ENCODE peak calls at places on chromosome 10, in six cellular contexts. H, I, C, V, X and T are unnamed samples.

GRCh38 chr10:88131561-88132139 is 268.2 kb downstream of the PTEN start:
- DNase-seq in H (peak; percentile 93), I (no peak), C (no peak), V (no peak), X (no peak), T (peak; percentile 95)

GRCh38 chr10:16828731-16829175 is 11.5 kb upstream of the RSU1 start:
- DNase-seq in H (peak; percentile 43), I (no peak), C (peak; percentile 8), V (peak; percentile 73), X (no peak), T (no peak)

GRCh38 chr10:101901340-101901739 is 57.7 kb upstream of the KCNIP2 start:
- DNase-seq in H (no peak), I (no peak), C (no peak), V (no peak), X (no peak), T (no peak)

GRCh38 chr10:17237915-17238444 is 9.9 kb downstream of the VIM start:
- DNase-seq in H (no peak), I (no peak), C (no peak), V (no peak), X (no peak), T (no peak)

GRCh38 chr10:14658331-14659122 is 116.2 kb downstream of the FAM107B start:
- DNase-seq in H (peak; percentile 88), I (no peak), C (peak; percentile 44), V (peak; percentile 54), X (no peak), T (no peak)

GRCh38 chr10:19817251-19818046 is 1.2 kb downstream of the PLXDC2 start:
- DNase-seq in H (peak; percentile 60), I (peak; percentile 54), C (no peak), V (peak; percentile 46), X (no peak), T (no peak)

GRCh38 chr10:76082956-76083355 is 651.5 kb downstream of the LRMDA start:
- DNase-seq in H (peak; percentile 70), I (no peak), C (no peak), V (peak; percentile 52), X (no peak), T (no peak)

GRCh38 chr10:132704008-132704814 is 81.7 kb downstream of the NKX6-2 start:
- DNase-seq in H (no peak), I (no peak), C (no peak), V (no peak), X (no peak), T (no peak)

GRCh38 chr10:123891147-123892011 is at the start of gene CPXM2:
- DNase-seq in H (no peak), I (peak; percentile 15), C (no peak), V (no peak), X (no peak), T (no peak)

GRCh38 chr10:44858988-44859387 is 52.1 kb upstream of the TMEM72 start:
- DNase-seq in H (no peak), I (no peak), C (no peak), V (no peak), X (no peak), T (no peak)

GRCh38 chr10:73922007-73922863 is 11.3 kb downstream of the PLAU start:
- DNase-seq in H (no peak), I (no peak), C (no peak), V (no peak), X (no peak), T (no peak)

GRCh38 chr10:33719005-33719703 is 384.7 kb upstream of the NRP1 start:
- DNase-seq in H (no peak), I (no peak), C (no peak), V (peak; percentile 10), X (no peak), T (no peak)

GRCh38 chr10:91552706-91553105 is 80.2 kb downstream of the PPP1R3C start:
- DNase-seq in H (no peak), I (peak; percentile 23), C (no peak), V (peak; percentile 39), X (no peak), T (no peak)
- TF ChIP-seq CTCF in H (peak; percentile 17), I (peak; percentile 47), C (no peak), V (peak; percentile 62), X (peak; percentile 64), T (peak; percentile 39)

GRCh38 chr10:122112625-122113160 is 123.7 kb downstream of the TACC2 start:
- DNase-seq in H (peak; percentile 92), I (peak; percentile 96), C (peak; percentile 80), V (peak; percentile 97), X (peak; percentile 77), T (peak; percentile 77)

GRCh38 chr10:122115874-122116273 is 126.9 kb downstream of the TACC2 start:
- DNase-seq in H (no peak), I (no peak), C (no peak), V (no peak), X (no peak), T (no peak)

GRCh38 chr10:122112021-122112616 is 123.2 kb downstream of the TACC2 start:
- DNase-seq in H (no peak), I (peak; percentile 41), C (no peak), V (no peak), X (no peak), T (no peak)

GRCh38 chr10:122114156-122114747 is 125.3 kb downstream of the TACC2 start:
- DNase-seq in H (no peak), I (no peak), C (no peak), V (no peak), X (no peak), T (no peak)

DNA sequence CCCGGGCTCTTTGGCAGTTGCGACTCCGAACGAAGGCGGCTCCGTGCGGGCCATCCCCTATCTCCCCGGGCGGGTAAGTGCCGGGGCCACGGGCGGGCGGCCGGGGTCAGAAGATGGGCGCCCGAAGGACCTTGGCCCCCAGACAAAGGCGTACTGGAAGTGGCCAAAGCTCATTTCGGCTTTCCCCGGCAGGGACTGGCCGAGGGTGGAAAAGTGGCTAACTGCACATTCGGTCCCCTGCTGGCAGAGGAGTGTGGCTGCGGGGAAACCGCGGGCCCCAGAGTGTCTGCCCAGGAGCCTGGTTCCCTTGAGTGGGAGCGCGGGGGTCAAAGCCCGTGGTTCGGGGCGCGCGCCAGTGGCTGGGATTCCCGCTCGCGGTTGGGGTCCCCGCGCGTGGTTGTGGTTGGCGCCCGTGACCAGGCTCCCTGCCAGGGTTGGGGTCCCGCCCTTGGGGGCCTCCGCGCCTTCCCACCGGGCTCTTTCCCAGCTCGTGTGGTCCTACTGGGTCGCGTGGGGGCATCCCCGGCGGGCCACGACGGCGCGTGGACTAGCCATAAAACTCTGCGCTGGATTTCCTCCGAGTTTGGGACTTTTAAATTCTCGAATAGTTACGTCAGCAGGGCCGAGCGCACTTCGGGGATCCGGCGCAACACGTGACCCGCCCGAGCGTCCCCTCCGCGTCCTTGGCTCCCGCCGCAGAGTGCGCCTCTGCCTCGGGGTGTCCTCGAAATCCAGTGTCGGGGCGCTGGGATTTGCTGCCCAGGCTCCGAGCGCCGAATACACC is 124.4 kb downstream of the TACC2 start:
- DNase-seq in H (peak; percentile 58), I (peak; percentile 85), C (peak; percentile 74), V (peak; percentile 74), X (peak; percentile 78), T (peak; percentile 50)
- TF ChIP-seq CTCF in H (peak; percentile 24), I (peak; percentile 52), C (peak; percentile 54), V (peak; percentile 65), X (peak; percentile 68), T (peak; percentile 50)

GRCh38 chr10:48414160-48414559 is 107.7 kb downstream of the MAPK8 start:
- DNase-seq in H (no peak), I (no peak), C (no peak), V (no peak), X (no peak), T (no peak)

GRCh38 chr10:48417374-48417773 is 110.9 kb downstream of the MAPK8 start:
- DNase-seq in H (peak; percentile 77), I (no peak), C (no peak), V (no peak), X (no peak), T (no peak)

GRCh38 chr10:48418189-48418588 is 111.7 kb downstream of the MAPK8 start:
- DNase-seq in H (no peak), I (no peak), C (no peak), V (no peak), X (no peak), T (no peak)

GRCh38 chr10:48414778-48415177 is 108.3 kb downstream of the MAPK8 start:
- DNase-seq in H (peak; percentile 77), I (no peak), C (no peak), V (no peak), X (no peak), T (no peak)

DNA sequence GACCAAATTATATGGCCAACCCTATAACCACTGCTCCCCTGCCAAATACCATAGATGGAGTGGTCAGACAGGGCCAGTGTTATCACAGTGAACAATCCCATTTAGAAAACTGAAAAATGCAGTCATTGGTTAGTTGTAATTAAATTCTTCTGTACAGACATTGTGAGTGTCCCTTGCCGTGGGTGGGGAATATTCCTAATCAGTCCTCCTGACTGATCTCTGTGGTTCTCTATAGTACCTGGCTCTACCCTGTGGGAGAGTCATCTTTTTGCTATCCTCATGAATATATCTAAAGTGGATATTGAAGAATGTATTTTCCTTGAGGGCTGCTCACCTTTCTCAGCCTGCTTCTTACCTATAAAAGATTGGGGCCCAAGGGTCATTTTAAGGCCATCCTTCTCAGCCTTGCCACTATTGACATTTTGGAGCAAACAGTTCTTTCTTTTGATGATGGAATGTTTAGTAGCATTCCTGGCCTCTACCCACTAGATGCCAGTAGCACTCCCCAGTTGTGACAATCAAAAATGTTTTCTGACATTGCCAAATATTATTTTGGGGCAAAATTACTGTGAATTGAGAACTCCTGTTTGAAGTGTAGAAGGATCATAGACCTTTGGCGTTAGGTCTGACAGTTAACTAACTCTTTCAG is 110.2 kb downstream of the MAPK8 start:
- DNase-seq in H (peak; percentile 70), I (no peak), C (no peak), V (no peak), X (peak; percentile 37), T (no peak)
- TF ChIP-seq CTCF in H (no peak), I (no peak), C (no peak), V (no peak), X (peak; percentile 43), T (peak; percentile 7)

GRCh38 chr10:78211476-78212110 is 177.9 kb downstream of the RPS24 start:
- DNase-seq in H (peak; percentile 11), I (peak; percentile 69), C (peak; percentile 34), V (peak; percentile 65), X (peak; percentile 16), T (peak; percentile 45)
- TF ChIP-seq CTCF in H (peak; percentile 31), I (peak; percentile 78), C (peak; percentile 30), V (peak; percentile 68), X (peak; percentile 54), T (peak; percentile 77)

GRCh38 chr10:21496285-21497176 is 29.0 kb downstream of the SKIDA1 start:
- DNase-seq in H (peak; percentile 46), I (peak; percentile 78), C (peak; percentile 53), V (peak; percentile 54), X (peak; percentile 54), T (no peak)
- TF ChIP-seq CTCF in H (peak; percentile 20), I (peak; percentile 31), C (no peak), V (peak; percentile 38), X (peak; percentile 70), T (peak; percentile 65)

GRCh38 chr10:28300027-28300426 is 2.8 kb downstream of the MPP7 start:
- DNase-seq in H (peak; percentile 12), I (no peak), C (no peak), V (no peak), X (no peak), T (no peak)
- TF ChIP-seq CTCF in H (no peak), I (no peak), C (no peak), V (no peak), X (peak; percentile 6), T (no peak)